ENCODE peak calls at places on chromosomes 4 and X, in six cellular contexts. H is heart left ventricle, U is HepG2, V is body of pancreas, Y is gastrocnemius medialis, R is left ventricle myocardium inferior. C is an unnamed sample. For H3K4me1, the result is how much of the 10 kb centered on the place peaks cover.

GRCh38 chr4:53009824-53010223 is 147.7 kb downstream of the RASL11B start:
- DNase-seq in V (no peak), U (no peak), R (no peak), H (no peak), Y (no peak), C (no peak)

GRCh38 chr4:6609415-6610079 is 30.9 kb upstream of the MRFAP1 start:
- DNase-seq in V (no peak), H (peak), Y (no peak), R (no peak), U (no peak), C (no peak)

GRCh38 chrX:140971385-140971784 is 31.0 kb upstream of the SPANXB1 start:
- DNase-seq in Y (no peak), U (no peak), H (no peak), V (no peak), R (no peak), C (no peak)

GRCh38 chr4:30763337-30763736 is 43.2 kb downstream of the PCDH7 start:
- DNase-seq in V (no peak), H (no peak), R (no peak), Y (no peak), U (no peak), C (no peak)

GRCh38 chrX:37834937-37835336 is 12.4 kb downstream of the DYNLT3 start:
- DNase-seq in R (no peak), Y (no peak), U (no peak), V (no peak), H (no peak), C (no peak)

GRCh38 chr4:149493492-149493891 is 322.2 kb downstream of the IQCM start:
- DNase-seq in Y (no peak), R (no peak), V (no peak), H (no peak), U (peak), C (no peak)

GRCh38 chrX:113741744-113742143 is 842.1 kb upstream of the HTR2C start:
- DNase-seq in Y (no peak), H (no peak), U (peak), V (no peak), R (no peak), C (no peak)

GRCh38 chr4:47287735-47288134 is 175.8 kb downstream of the COMMD8 start:
- DNase-seq in Y (no peak), V (no peak), H (no peak), R (no peak), U (no peak), C (no peak)

GRCh38 chr4:95048296-95048695 is 290.5 kb downstream of the BMPR1B start:
- DNase-seq in H (no peak), R (no peak), U (no peak), V (no peak), Y (no peak), C (no peak)

GRCh38 chr4:53688186-53688790 is 97.0 kb upstream of the LNX1 start:
- DNase-seq in Y (no peak), V (peak), H (no peak), R (no peak), U (no peak), C (no peak)

GRCh38 chr4:118911162-118911791 is 22.6 kb downstream of the SYNPO2 start:
- DNase-seq in R (no peak), H (no peak), U (no peak), V (no peak), Y (no peak), C (no peak)

GRCh38 chrX:38154340-38154739 is 66.3 kb downstream of the SRPX start:
- DNase-seq in V (no peak), U (peak), Y (no peak), H (no peak), R (no peak), C (no peak)

GRCh38 chr4:111905511-111905910 is 239.7 kb upstream of the FAM241A start:
- DNase-seq in Y (no peak), H (no peak), V (no peak), U (no peak), R (no peak), C (no peak)

GRCh38 chr4:117478702-117479101 is 393.3 kb upstream of the TRAM1L1 start:
- DNase-seq in H (no peak), R (no peak), U (no peak), Y (no peak), V (no peak), C (no peak)

GRCh38 chrX:131723646-131724045 is 179.8 kb downstream of the OR13H1 start:
- DNase-seq in H (no peak), R (no peak), V (no peak), U (no peak), Y (no peak), C (no peak)

GRCh38 chr4:156779774-156780173 is 191.8 kb downstream of the PDGFC start:
- DNase-seq in Y (no peak), H (no peak), U (peak), R (no peak), V (no peak), C (no peak)

GRCh38 chr4:156775803-156776202 is 195.8 kb downstream of the PDGFC start:
- DNase-seq in V (no peak), H (no peak), U (no peak), Y (no peak), R (no peak), C (no peak)

GRCh38 chr4:156779046-156779445 is 192.6 kb downstream of the PDGFC start:
- DNase-seq in V (no peak), Y (no peak), R (no peak), U (no peak), H (no peak), C (no peak)

GRCh38 chr4:156778606-156779005 is 193.0 kb downstream of the PDGFC start:
- DNase-seq in V (no peak), U (peak), H (no peak), R (no peak), Y (no peak), C (no peak)

DNA sequence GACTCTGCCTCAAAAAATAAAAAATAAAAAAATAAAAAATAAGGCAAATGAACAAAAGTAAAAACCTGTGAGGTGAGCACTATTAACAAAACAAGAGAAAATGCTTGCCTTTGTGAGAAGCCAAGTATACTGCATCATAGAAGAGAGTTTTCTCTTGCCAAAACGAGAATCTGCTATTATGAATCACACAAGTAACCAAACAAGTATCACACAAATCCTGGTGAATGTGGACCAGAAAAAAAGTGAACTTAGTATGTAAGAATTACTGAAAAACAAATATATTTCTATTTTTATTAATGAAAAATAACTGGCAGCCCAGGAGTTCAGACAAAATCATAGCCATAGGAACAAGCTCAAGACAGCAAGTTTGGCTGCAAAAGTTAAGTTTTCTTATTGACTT is 193.5 kb downstream of the PDGFC start:
- DNase-seq in V (no peak), U (no peak), H (no peak), Y (no peak), R (no peak), C (no peak)
- H3K4me1 ChIP-seq in V (under half), U (under half), H (under half), Y (under half), R (under half), C (under half)

GRCh38 chr4:65358914-65359313 is 311.4 kb downstream of the EPHA5 start:
- DNase-seq in Y (no peak), H (no peak), R (no peak), V (no peak), U (no peak), C (no peak)
- TF ChIP-seq CTCF in Y (no peak), H (no peak), R (no peak), V (no peak), U (no peak), C (no peak)

GRCh38 chrX:71936632-71937031 is 26.0 kb downstream of the NHSL2 start:
- DNase-seq in H (no peak), R (no peak), V (no peak), Y (no peak), U (no peak), C (no peak)
- H3K4me1 ChIP-seq in H (under half), R (under half), V (under half), Y (under half), U (under half), C (under half)

GRCh38 chr4:176435891-176436499 is 116.2 kb downstream of the SPCS3 start:
- DNase-seq in H (no peak), Y (no peak), R (no peak), U (no peak), V (no peak), C (no peak)

GRCh38 chr4:176436500-176436973 is 116.8 kb downstream of the SPCS3 start:
- DNase-seq in R (no peak), Y (no peak), H (no peak), U (no peak), V (no peak), C (no peak)

GRCh38 chr4:176439611-176440010 is 119.8 kb downstream of the SPCS3 start:
- DNase-seq in H (no peak), V (no peak), U (no peak), Y (no peak), R (no peak), C (no peak)

GRCh38 chr4:176438401-176438800 is 118.6 kb downstream of the SPCS3 start:
- DNase-seq in U (no peak), R (no peak), Y (no peak), H (no peak), V (no peak), C (no peak)

DNA sequence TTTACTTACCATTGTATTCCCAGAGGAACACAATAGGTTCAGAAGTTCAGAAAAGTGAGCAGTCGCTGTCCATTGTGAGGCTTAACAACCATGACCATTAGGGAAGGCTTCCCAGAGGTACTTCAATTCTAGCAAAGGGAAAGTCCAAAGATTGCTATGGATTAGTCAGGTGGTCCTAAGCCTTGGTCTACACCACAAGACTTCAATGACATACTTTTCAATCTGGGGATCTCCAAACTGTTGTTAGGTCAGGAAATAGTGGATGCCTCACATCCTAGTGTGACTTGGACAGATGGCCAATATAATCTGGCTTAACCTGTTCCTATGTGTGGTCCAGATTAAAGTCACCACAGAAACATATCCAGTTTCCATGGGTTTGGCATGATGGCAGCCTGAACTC is 118.0 kb downstream of the SPCS3 start:
- DNase-seq in U (no peak), V (no peak), Y (no peak), R (no peak), H (no peak), C (no peak)
- TF ChIP-seq CTCF in U (no peak), V (no peak), Y (no peak), R (no peak), H (no peak), C (no peak)

DNA sequence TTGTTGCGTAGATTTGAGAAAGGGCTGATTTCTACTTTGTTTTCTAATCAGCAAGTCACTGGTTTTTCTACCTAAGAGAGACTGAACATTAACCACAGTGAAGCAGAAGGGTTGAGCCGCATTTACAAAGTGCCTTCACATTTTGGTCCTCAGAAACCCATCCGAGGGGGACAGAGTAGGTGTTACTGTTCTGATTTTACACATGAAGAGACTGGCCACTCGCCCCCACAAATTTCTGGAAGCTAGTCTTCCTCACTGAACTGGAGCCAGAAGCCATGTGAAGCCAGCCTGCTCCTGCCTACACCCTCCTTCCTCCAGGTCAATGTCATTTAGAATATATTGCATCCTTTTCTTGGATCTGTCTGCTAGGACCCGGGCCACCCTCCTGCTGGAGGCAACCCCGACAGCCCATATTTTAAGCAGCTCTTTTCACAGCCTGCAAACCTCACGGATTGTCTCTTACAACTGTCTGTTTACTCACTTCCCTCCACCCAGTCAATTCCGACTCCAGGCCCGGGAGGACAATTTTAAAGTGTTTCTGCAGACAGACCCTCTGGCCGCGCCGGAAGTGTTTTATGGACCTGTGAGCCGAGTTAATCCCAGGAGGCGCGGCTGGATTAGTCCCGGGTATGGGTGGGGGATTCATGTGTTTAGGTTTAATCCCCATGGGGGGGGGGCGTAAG is 73.2 kb upstream of the BCOR start:
- DNase-seq in U (no peak), Y (no peak), R (no peak), V (no peak), H (no peak), C (no peak)
- H3K4me1 ChIP-seq in U (half or more), Y (under half), R (half or more), V (under half), H (under half), C (under half)

C was measured in lung.